ENCODE peak calls at places on chromosomes 3 and 15, in four cellular contexts. One of them, this sample, is unnamed.

GRCh38 chr3:41176554-41176953 is 22.8 kb upstream of the CTNNB1 start:
- DNase-seq in nephron progenitor cell: no peak
- DNase-seq in upper lobe of right lung: no peak
- DNase-seq in NCI-H1092: no peak
- DNase-seq in this sample: no peak

GRCh38 chr3:36653095-36653494 is 111.3 kb downstream of the DCLK3 start:
- DNase-seq in NCI-H1092: no peak
- DNase-seq in nephron progenitor cell: no peak
- DNase-seq in upper lobe of right lung: no peak
- DNase-seq in this sample: no peak

GRCh38 chr3:184448321-184449160 is 68.7 kb downstream of the CHRD start:
- DNase-seq in nephron progenitor cell: no peak
- DNase-seq in NCI-H1092: no peak
- DNase-seq in upper lobe of right lung: no peak
- DNase-seq in this sample: no peak

GRCh38 chr3:105798381-105798934 is 70.4 kb downstream of the CBLB start:
- DNase-seq in NCI-H1092: no peak
- DNase-seq in upper lobe of right lung: no peak
- DNase-seq in nephron progenitor cell: no peak
- DNase-seq in this sample: no peak

GRCh38 chr3:52436500-52437106 is 8.3 kb downstream of the SEMA3G start:
- DNase-seq in NCI-H1092: no peak
- DNase-seq in upper lobe of right lung: no peak
- DNase-seq in nephron progenitor cell: peak
- DNase-seq in this sample: no peak

GRCh38 chr15:93170320-93170719 is 81.3 kb upstream of the RGMA start:
- DNase-seq in NCI-H1092: no peak
- DNase-seq in upper lobe of right lung: no peak
- DNase-seq in nephron progenitor cell: no peak
- DNase-seq in this sample: no peak

GRCh38 chr3:110272525-110272924 is 799.1 kb upstream of the NECTIN3 start:
- DNase-seq in upper lobe of right lung: no peak
- DNase-seq in NCI-H1092: no peak
- DNase-seq in nephron progenitor cell: no peak
- DNase-seq in this sample: no peak

GRCh38 chr15:80462836-80463512 is 58.8 kb downstream of the ARNT2 start:
- DNase-seq in upper lobe of right lung: no peak
- DNase-seq in NCI-H1092: no peak
- DNase-seq in nephron progenitor cell: no peak
- DNase-seq in this sample: no peak

GRCh38 chr15:101357885-101358284 is 62.8 kb upstream of the SNRPA1 start:
- DNase-seq in NCI-H1092: no peak
- DNase-seq in upper lobe of right lung: no peak
- DNase-seq in nephron progenitor cell: no peak
- DNase-seq in this sample: no peak

GRCh38 chr3:45464336-45464809 is 76.0 kb downstream of the LARS2 start:
- DNase-seq in NCI-H1092: no peak
- DNase-seq in upper lobe of right lung: no peak
- DNase-seq in nephron progenitor cell: peak
- DNase-seq in this sample: no peak

GRCh38 chr3:180408654-180409053 is 193.3 kb upstream of the TTC14 start:
- DNase-seq in upper lobe of right lung: no peak
- DNase-seq in nephron progenitor cell: no peak
- DNase-seq in NCI-H1092: no peak
- DNase-seq in this sample: no peak

GRCh38 chr15:82647835-82648256 is 683 bp upstream of the CPEB1 start:
- DNase-seq in upper lobe of right lung: no peak
- DNase-seq in nephron progenitor cell: peak
- DNase-seq in NCI-H1092: no peak
- DNase-seq in this sample: no peak

This sample was measured in NCI-H2029 treated with DMSO at 0.1 percent for 48 hours.